ENCODE peak calls at places on chromosomes 12 and 14, in nine cellular contexts. One of them, this sample, is unnamed.

GRCh38 chr14:23344481-23344880 is 8.2 kb downstream of the SLC22A17 start:
- DNase-seq in NCI-H1105 treated with DMSO at 0.1 percent for 48 hours: no peak
- DNase-seq in activated T-helper 1 cell treated with Interleukin-2 at 50 U/mL for 16 hours: no peak
- DNase-seq in T-helper 9 cell: no peak
- DNase-seq in heart right ventricle: no peak
- DNase-seq in SK-N-MC: no peak
- DNase-seq in NCI-H2029 treated with DMSO at 0.1 percent for 48 hours: no peak
- DNase-seq in RCC 7860: no peak
- DNase-seq in NCI-H82: no peak
- DNase-seq in this sample: no peak

GRCh38 chr14:105138021-105138541 is 30.5 kb downstream of the JAG2 start:
- DNase-seq in RCC 7860: no peak
- DNase-seq in NCI-H82: no peak
- DNase-seq in heart right ventricle: no peak
- DNase-seq in NCI-H1105 treated with DMSO at 0.1 percent for 48 hours: no peak
- DNase-seq in NCI-H2029 treated with DMSO at 0.1 percent for 48 hours: no peak
- DNase-seq in activated T-helper 1 cell treated with Interleukin-2 at 50 U/mL for 16 hours: no peak
- DNase-seq in T-helper 9 cell: no peak
- DNase-seq in SK-N-MC: no peak
- DNase-seq in this sample: no peak

GRCh38 chr12:25054783-25055144 is 105.9 kb upstream of the BCAT1 start:
- DNase-seq in NCI-H82: no peak
- DNase-seq in NCI-H1105 treated with DMSO at 0.1 percent for 48 hours: no peak
- DNase-seq in T-helper 9 cell: peak; percentile 11
- DNase-seq in RCC 7860: no peak
- DNase-seq in activated T-helper 1 cell treated with Interleukin-2 at 50 U/mL for 16 hours: peak; percentile 11
- DNase-seq in heart right ventricle: no peak
- DNase-seq in NCI-H2029 treated with DMSO at 0.1 percent for 48 hours: no peak
- DNase-seq in SK-N-MC: no peak
- DNase-seq in this sample: no peak

GRCh38 chr14:74514471-74514932 is 20.9 kb downstream of the ISCA2 start:
- DNase-seq in NCI-H2029 treated with DMSO at 0.1 percent for 48 hours: no peak
- DNase-seq in NCI-H1105 treated with DMSO at 0.1 percent for 48 hours: no peak
- DNase-seq in T-helper 9 cell: no peak
- DNase-seq in heart right ventricle: no peak
- DNase-seq in RCC 7860: peak; percentile 80
- DNase-seq in SK-N-MC: no peak
- DNase-seq in activated T-helper 1 cell treated with Interleukin-2 at 50 U/mL for 16 hours: no peak
- DNase-seq in NCI-H82: no peak
- DNase-seq in this sample: peak; percentile 37

GRCh38 chr14:35402323-35403084 is 2.0 kb downstream of the NFKBIA start:
- DNase-seq in T-helper 9 cell: peak; percentile 32
- DNase-seq in NCI-H82: no peak
- DNase-seq in heart right ventricle: no peak
- DNase-seq in NCI-H2029 treated with DMSO at 0.1 percent for 48 hours: no peak
- DNase-seq in activated T-helper 1 cell treated with Interleukin-2 at 50 U/mL for 16 hours: no peak
- DNase-seq in RCC 7860: no peak
- DNase-seq in NCI-H1105 treated with DMSO at 0.1 percent for 48 hours: no peak
- DNase-seq in SK-N-MC: no peak
- DNase-seq in this sample: no peak

GRCh38 chr12:65923228-65923627 is 98.9 kb downstream of the HMGA2 start:
- DNase-seq in SK-N-MC: no peak
- DNase-seq in heart right ventricle: no peak
- DNase-seq in activated T-helper 1 cell treated with Interleukin-2 at 50 U/mL for 16 hours: no peak
- DNase-seq in T-helper 9 cell: no peak
- DNase-seq in NCI-H1105 treated with DMSO at 0.1 percent for 48 hours: no peak
- DNase-seq in NCI-H2029 treated with DMSO at 0.1 percent for 48 hours: no peak
- DNase-seq in RCC 7860: no peak
- DNase-seq in NCI-H82: peak; percentile 7
- DNase-seq in this sample: no peak

GRCh38 chr14:102341566-102341965 is 21.1 kb downstream of the CINP start:
- DNase-seq in NCI-H1105 treated with DMSO at 0.1 percent for 48 hours: no peak
- DNase-seq in NCI-H82: no peak
- DNase-seq in RCC 7860: no peak
- DNase-seq in activated T-helper 1 cell treated with Interleukin-2 at 50 U/mL for 16 hours: no peak
- DNase-seq in heart right ventricle: no peak
- DNase-seq in NCI-H2029 treated with DMSO at 0.1 percent for 48 hours: no peak
- DNase-seq in SK-N-MC: no peak
- DNase-seq in T-helper 9 cell: no peak
- DNase-seq in this sample: no peak

GRCh38 chr12:100593490-100593889 is 20.0 kb downstream of the GAS2L3 start:
- DNase-seq in T-helper 9 cell: no peak
- DNase-seq in activated T-helper 1 cell treated with Interleukin-2 at 50 U/mL for 16 hours: no peak
- DNase-seq in NCI-H82: no peak
- DNase-seq in RCC 7860: no peak
- DNase-seq in heart right ventricle: no peak
- DNase-seq in NCI-H2029 treated with DMSO at 0.1 percent for 48 hours: no peak
- DNase-seq in NCI-H1105 treated with DMSO at 0.1 percent for 48 hours: no peak
- DNase-seq in SK-N-MC: peak; percentile 30
- DNase-seq in this sample: no peak

GRCh38 chr12:131832393-131833231 is 4.4 kb downstream of the MMP17 start:
- DNase-seq in NCI-H82: peak; percentile 64
- DNase-seq in activated T-helper 1 cell treated with Interleukin-2 at 50 U/mL for 16 hours: no peak
- DNase-seq in heart right ventricle: no peak
- DNase-seq in NCI-H1105 treated with DMSO at 0.1 percent for 48 hours: peak; percentile 77
- DNase-seq in SK-N-MC: peak; percentile 42
- DNase-seq in RCC 7860: no peak
- DNase-seq in NCI-H2029 treated with DMSO at 0.1 percent for 48 hours: no peak
- DNase-seq in T-helper 9 cell: no peak
- DNase-seq in this sample: peak; percentile 91

GRCh38 chr14:34997762-34998161 is 15.0 kb downstream of the SRP54 start:
- DNase-seq in SK-N-MC: no peak
- DNase-seq in heart right ventricle: no peak
- DNase-seq in NCI-H82: peak; percentile 37
- DNase-seq in NCI-H1105 treated with DMSO at 0.1 percent for 48 hours: peak; percentile 13
- DNase-seq in RCC 7860: no peak
- DNase-seq in NCI-H2029 treated with DMSO at 0.1 percent for 48 hours: no peak
- DNase-seq in T-helper 9 cell: no peak
- DNase-seq in activated T-helper 1 cell treated with Interleukin-2 at 50 U/mL for 16 hours: no peak
- DNase-seq in this sample: no peak

GRCh38 chr12:67534671-67535070 is 113.9 kb upstream of the DYRK2 start:
- DNase-seq in NCI-H1105 treated with DMSO at 0.1 percent for 48 hours: no peak
- DNase-seq in RCC 7860: peak; percentile 60
- DNase-seq in activated T-helper 1 cell treated with Interleukin-2 at 50 U/mL for 16 hours: no peak
- DNase-seq in NCI-H82: no peak
- DNase-seq in heart right ventricle: peak; percentile 7
- DNase-seq in SK-N-MC: no peak
- DNase-seq in T-helper 9 cell: no peak
- DNase-seq in NCI-H2029 treated with DMSO at 0.1 percent for 48 hours: no peak
- DNase-seq in this sample: peak; percentile 40

GRCh38 chr14:37027188-37027824 is 145.1 kb downstream of the SLC25A21 start:
- DNase-seq in NCI-H82: no peak
- DNase-seq in NCI-H1105 treated with DMSO at 0.1 percent for 48 hours: no peak
- DNase-seq in activated T-helper 1 cell treated with Interleukin-2 at 50 U/mL for 16 hours: no peak
- DNase-seq in RCC 7860: no peak
- DNase-seq in T-helper 9 cell: no peak
- DNase-seq in NCI-H2029 treated with DMSO at 0.1 percent for 48 hours: no peak
- DNase-seq in SK-N-MC: no peak
- DNase-seq in heart right ventricle: no peak
- DNase-seq in this sample: no peak

GRCh38 chr14:66804141-66804540 is 296.2 kb downstream of the GPHN start:
- DNase-seq in heart right ventricle: no peak
- DNase-seq in SK-N-MC: no peak
- DNase-seq in NCI-H2029 treated with DMSO at 0.1 percent for 48 hours: no peak
- DNase-seq in RCC 7860: no peak
- DNase-seq in NCI-H82: no peak
- DNase-seq in T-helper 9 cell: no peak
- DNase-seq in NCI-H1105 treated with DMSO at 0.1 percent for 48 hours: no peak
- DNase-seq in activated T-helper 1 cell treated with Interleukin-2 at 50 U/mL for 16 hours: no peak
- DNase-seq in this sample: no peak

GRCh38 chr14:26200675-26201074 is 397.2 kb downstream of the NOVA1 start:
- DNase-seq in heart right ventricle: no peak
- DNase-seq in NCI-H1105 treated with DMSO at 0.1 percent for 48 hours: no peak
- DNase-seq in NCI-H82: no peak
- DNase-seq in NCI-H2029 treated with DMSO at 0.1 percent for 48 hours: no peak
- DNase-seq in SK-N-MC: no peak
- DNase-seq in T-helper 9 cell: no peak
- DNase-seq in activated T-helper 1 cell treated with Interleukin-2 at 50 U/mL for 16 hours: no peak
- DNase-seq in RCC 7860: peak; percentile 41
- DNase-seq in this sample: peak; percentile 5

GRCh38 chr12:96196781-96197180 is 2.6 kb downstream of the ELK3 start:
- DNase-seq in NCI-H1105 treated with DMSO at 0.1 percent for 48 hours: no peak
- DNase-seq in NCI-H82: no peak
- DNase-seq in T-helper 9 cell: no peak
- DNase-seq in SK-N-MC: no peak
- DNase-seq in heart right ventricle: no peak
- DNase-seq in NCI-H2029 treated with DMSO at 0.1 percent for 48 hours: no peak
- DNase-seq in RCC 7860: no peak
- DNase-seq in activated T-helper 1 cell treated with Interleukin-2 at 50 U/mL for 16 hours: no peak
- DNase-seq in this sample: no peak

GRCh38 chr12:14567311-14568195 is at the start of gene PLBD1:
- DNase-seq in activated T-helper 1 cell treated with Interleukin-2 at 50 U/mL for 16 hours: no peak
- DNase-seq in NCI-H1105 treated with DMSO at 0.1 percent for 48 hours: peak; percentile 49
- DNase-seq in NCI-H2029 treated with DMSO at 0.1 percent for 48 hours: no peak
- DNase-seq in RCC 7860: no peak
- DNase-seq in T-helper 9 cell: no peak
- DNase-seq in SK-N-MC: no peak
- DNase-seq in NCI-H82: peak; percentile 34
- DNase-seq in heart right ventricle: peak; percentile 74
- DNase-seq in this sample: no peak

GRCh38 chr12:124520258-124520657 is 47.2 kb downstream of the NCOR2 start:
- DNase-seq in NCI-H2029 treated with DMSO at 0.1 percent for 48 hours: peak; percentile 96
- DNase-seq in RCC 7860: no peak
- DNase-seq in NCI-H1105 treated with DMSO at 0.1 percent for 48 hours: no peak
- DNase-seq in NCI-H82: no peak
- DNase-seq in heart right ventricle: no peak
- DNase-seq in activated T-helper 1 cell treated with Interleukin-2 at 50 U/mL for 16 hours: no peak
- DNase-seq in T-helper 9 cell: no peak
- DNase-seq in SK-N-MC: no peak
- DNase-seq in this sample: peak; percentile 67

GRCh38 chr12:110578522-110579238 is 4.4 kb downstream of the PPTC7 start:
- DNase-seq in SK-N-MC: no peak
- DNase-seq in NCI-H1105 treated with DMSO at 0.1 percent for 48 hours: no peak
- DNase-seq in RCC 7860: peak; percentile 51
- DNase-seq in heart right ventricle: no peak
- DNase-seq in T-helper 9 cell: no peak
- DNase-seq in NCI-H2029 treated with DMSO at 0.1 percent for 48 hours: no peak
- DNase-seq in NCI-H82: no peak
- DNase-seq in activated T-helper 1 cell treated with Interleukin-2 at 50 U/mL for 16 hours: no peak
- DNase-seq in this sample: no peak

GRCh38 chr12:100675432-100675831 is 101.9 kb downstream of the GAS2L3 start:
- DNase-seq in activated T-helper 1 cell treated with Interleukin-2 at 50 U/mL for 16 hours: no peak
- DNase-seq in heart right ventricle: peak; percentile 53
- DNase-seq in RCC 7860: peak; percentile 54
- DNase-seq in NCI-H82: no peak
- DNase-seq in T-helper 9 cell: no peak
- DNase-seq in SK-N-MC: peak; percentile 42
- DNase-seq in NCI-H1105 treated with DMSO at 0.1 percent for 48 hours: peak; percentile 69
- DNase-seq in NCI-H2029 treated with DMSO at 0.1 percent for 48 hours: peak; percentile 37
- DNase-seq in this sample: no peak

GRCh38 chr12:31000751-31001150 is 72.9 kb upstream of the DDX11 start:
- DNase-seq in T-helper 9 cell: no peak
- DNase-seq in NCI-H2029 treated with DMSO at 0.1 percent for 48 hours: no peak
- DNase-seq in NCI-H1105 treated with DMSO at 0.1 percent for 48 hours: no peak
- DNase-seq in NCI-H82: no peak
- DNase-seq in RCC 7860: peak; percentile 28
- DNase-seq in SK-N-MC: no peak
- DNase-seq in activated T-helper 1 cell treated with Interleukin-2 at 50 U/mL for 16 hours: no peak
- DNase-seq in heart right ventricle: no peak
- DNase-seq in this sample: peak; percentile 71

GRCh38 chr12:94227066-94227465 is 78.7 kb downstream of the PLXNC1 start:
- DNase-seq in RCC 7860: no peak
- DNase-seq in NCI-H82: no peak
- DNase-seq in heart right ventricle: no peak
- DNase-seq in NCI-H1105 treated with DMSO at 0.1 percent for 48 hours: no peak
- DNase-seq in NCI-H2029 treated with DMSO at 0.1 percent for 48 hours: no peak
- DNase-seq in activated T-helper 1 cell treated with Interleukin-2 at 50 U/mL for 16 hours: no peak
- DNase-seq in T-helper 9 cell: no peak
- DNase-seq in SK-N-MC: no peak
- DNase-seq in this sample: no peak

GRCh38 chr14:93977790-93978581 is 1.6 kb upstream of the ASB2 start:
- DNase-seq in T-helper 9 cell: peak; percentile 43
- DNase-seq in NCI-H82: no peak
- DNase-seq in SK-N-MC: no peak
- DNase-seq in heart right ventricle: no peak
- DNase-seq in activated T-helper 1 cell treated with Interleukin-2 at 50 U/mL for 16 hours: peak; percentile 64
- DNase-seq in RCC 7860: peak; percentile 70
- DNase-seq in NCI-H2029 treated with DMSO at 0.1 percent for 48 hours: no peak
- DNase-seq in NCI-H1105 treated with DMSO at 0.1 percent for 48 hours: no peak
- DNase-seq in this sample: no peak

GRCh38 chr12:78229491-78230209 is 399.0 kb downstream of the NAV3 start:
- DNase-seq in NCI-H2029 treated with DMSO at 0.1 percent for 48 hours: peak; percentile 30
- DNase-seq in SK-N-MC: peak; percentile 14
- DNase-seq in heart right ventricle: no peak
- DNase-seq in NCI-H82: peak; percentile 67
- DNase-seq in NCI-H1105 treated with DMSO at 0.1 percent for 48 hours: peak; percentile 41
- DNase-seq in activated T-helper 1 cell treated with Interleukin-2 at 50 U/mL for 16 hours: no peak
- DNase-seq in T-helper 9 cell: no peak
- DNase-seq in RCC 7860: peak; percentile 25
- DNase-seq in this sample: peak; percentile 5

GRCh38 chr14:97106166-97106565 is 309.0 kb downstream of the VRK1 start:
- DNase-seq in NCI-H82: no peak
- DNase-seq in activated T-helper 1 cell treated with Interleukin-2 at 50 U/mL for 16 hours: no peak
- DNase-seq in T-helper 9 cell: no peak
- DNase-seq in RCC 7860: no peak
- DNase-seq in SK-N-MC: no peak
- DNase-seq in NCI-H2029 treated with DMSO at 0.1 percent for 48 hours: no peak
- DNase-seq in NCI-H1105 treated with DMSO at 0.1 percent for 48 hours: peak; percentile 4
- DNase-seq in heart right ventricle: no peak
- DNase-seq in this sample: no peak

GRCh38 chr14:21521526-21521925 is 4.6 kb downstream of the SALL2 start:
- DNase-seq in SK-N-MC: no peak
- DNase-seq in T-helper 9 cell: no peak
- DNase-seq in NCI-H1105 treated with DMSO at 0.1 percent for 48 hours: no peak
- DNase-seq in heart right ventricle: no peak
- DNase-seq in NCI-H82: no peak
- DNase-seq in NCI-H2029 treated with DMSO at 0.1 percent for 48 hours: no peak
- DNase-seq in activated T-helper 1 cell treated with Interleukin-2 at 50 U/mL for 16 hours: no peak
- DNase-seq in RCC 7860: no peak
- DNase-seq in this sample: no peak

GRCh38 chr12:57504033-57504432 is 16.2 kb downstream of the MARS1 start:
- DNase-seq in T-helper 9 cell: no peak
- DNase-seq in heart right ventricle: no peak
- DNase-seq in NCI-H82: no peak
- DNase-seq in NCI-H2029 treated with DMSO at 0.1 percent for 48 hours: no peak
- DNase-seq in NCI-H1105 treated with DMSO at 0.1 percent for 48 hours: no peak
- DNase-seq in activated T-helper 1 cell treated with Interleukin-2 at 50 U/mL for 16 hours: no peak
- DNase-seq in SK-N-MC: no peak
- DNase-seq in RCC 7860: no peak
- DNase-seq in this sample: no peak

GRCh38 chr14:74942164-74942563 is 13.2 kb downstream of the PGF start:
- DNase-seq in NCI-H1105 treated with DMSO at 0.1 percent for 48 hours: no peak
- DNase-seq in T-helper 9 cell: no peak
- DNase-seq in heart right ventricle: no peak
- DNase-seq in NCI-H82: no peak
- DNase-seq in NCI-H2029 treated with DMSO at 0.1 percent for 48 hours: no peak
- DNase-seq in SK-N-MC: no peak
- DNase-seq in RCC 7860: no peak
- DNase-seq in activated T-helper 1 cell treated with Interleukin-2 at 50 U/mL for 16 hours: no peak
- DNase-seq in this sample: no peak

GRCh38 chr12:115002434-115002833 is 318.5 kb upstream of the TBX3 start:
- DNase-seq in RCC 7860: no peak
- DNase-seq in activated T-helper 1 cell treated with Interleukin-2 at 50 U/mL for 16 hours: no peak
- DNase-seq in NCI-H2029 treated with DMSO at 0.1 percent for 48 hours: no peak
- DNase-seq in heart right ventricle: no peak
- DNase-seq in T-helper 9 cell: no peak
- DNase-seq in NCI-H1105 treated with DMSO at 0.1 percent for 48 hours: no peak
- DNase-seq in NCI-H82: no peak
- DNase-seq in SK-N-MC: no peak
- DNase-seq in this sample: no peak

GRCh38 chr12:295132-295531 is 32.5 kb upstream of the SLC6A13 start:
- DNase-seq in NCI-H1105 treated with DMSO at 0.1 percent for 48 hours: no peak
- DNase-seq in RCC 7860: no peak
- DNase-seq in activated T-helper 1 cell treated with Interleukin-2 at 50 U/mL for 16 hours: no peak
- DNase-seq in heart right ventricle: no peak
- DNase-seq in SK-N-MC: no peak
- DNase-seq in NCI-H82: no peak
- DNase-seq in NCI-H2029 treated with DMSO at 0.1 percent for 48 hours: no peak
- DNase-seq in T-helper 9 cell: no peak
- DNase-seq in this sample: no peak

GRCh38 chr12:54929998-54930397 is 54.6 kb downstream of the TESPA1 start:
- DNase-seq in NCI-H82: no peak
- DNase-seq in RCC 7860: no peak
- DNase-seq in T-helper 9 cell: no peak
- DNase-seq in activated T-helper 1 cell treated with Interleukin-2 at 50 U/mL for 16 hours: no peak
- DNase-seq in NCI-H2029 treated with DMSO at 0.1 percent for 48 hours: no peak
- DNase-seq in SK-N-MC: no peak
- DNase-seq in heart right ventricle: no peak
- DNase-seq in NCI-H1105 treated with DMSO at 0.1 percent for 48 hours: no peak
- DNase-seq in this sample: no peak

GRCh38 chr14:33110737-33111443 is 172.2 kb downstream of the NPAS3 start:
- DNase-seq in T-helper 9 cell: no peak
- DNase-seq in NCI-H82: no peak
- DNase-seq in activated T-helper 1 cell treated with Interleukin-2 at 50 U/mL for 16 hours: no peak
- DNase-seq in SK-N-MC: no peak
- DNase-seq in RCC 7860: no peak
- DNase-seq in NCI-H2029 treated with DMSO at 0.1 percent for 48 hours: no peak
- DNase-seq in heart right ventricle: no peak
- DNase-seq in NCI-H1105 treated with DMSO at 0.1 percent for 48 hours: no peak
- DNase-seq in this sample: no peak

This sample was measured in H54.